ENCODE peak calls at places on chromosome 19, in four cellular contexts. I, U, P and D are unnamed samples.

GRCh38 chr19:19677579-19677978 is 8.9 kb downstream of the ZNF101 start:
- DNase-seq in P (no peak), U (no peak), I (no peak), D (no peak)

GRCh38 chr19:33424181-33424580 is 50.7 kb downstream of the CEBPG start:
- DNase-seq in P (no peak), U (no peak), I (no peak), D (no peak)

GRCh38 chr19:28841531-28841930 is 371.4 kb downstream of the UQCRFS1 start:
- DNase-seq in U (no peak), I (no peak), P (no peak), D (no peak)

GRCh38 chr19:35254341-35255297 is 5.8 kb downstream of the LSR start:
- DNase-seq in U (no peak), I (no peak), P (no peak), D (no peak)

GRCh38 chr19:23527797-23528196 is 132.5 kb upstream of the ZNF91 start:
- DNase-seq in P (no peak), I (no peak), U (no peak), D (no peak)

GRCh38 chr19:10784257-10784656 is 51.8 kb downstream of the TMED1 start:
- DNase-seq in I (no peak), U (no peak), P (no peak), D (no peak)

GRCh38 chr19:56309511-56310185 is 5.0 kb downstream of the ZSCAN5A start:
- DNase-seq in P (no peak), U (peak; percentile 39), I (peak; percentile 4), D (peak; percentile 80)

GRCh38 chr19:35314031-35314430 is 15.0 kb upstream of the CD22 start:
- DNase-seq in P (no peak), U (no peak), I (no peak), D (no peak)

GRCh38 chr19:3506384-3507340 is 551 bp downstream of the FZR1 start:
- DNase-seq in P (no peak), U (no peak), I (no peak), D (peak; percentile 66)

GRCh38 chr19:45508931-45509691 is 1.8 kb downstream of the VASP start:
- DNase-seq in U (peak; percentile 63), P (peak; percentile 92), I (peak; percentile 66), D (peak; percentile 87)

GRCh38 chr19:1492474-1493006 is 1.6 kb downstream of the REEP6 start:
- DNase-seq in I (no peak), P (no peak), U (no peak), D (no peak)

GRCh38 chr19:4609878-4610511 is 29.3 kb upstream of the TNFAIP8L1 start:
- DNase-seq in U (no peak), I (no peak), P (no peak), D (peak; percentile 46)

GRCh38 chr19:54415208-54415900 is at the start of gene TTYH1:
- DNase-seq in I (no peak), U (no peak), P (no peak), D (peak; percentile 88)

GRCh38 chr19:19459099-19459498 is 53.6 kb downstream of the GATAD2A start:
- DNase-seq in I (peak; percentile 73), U (no peak), P (no peak), D (no peak)

GRCh38 chr19:45179063-45179847 is 671 bp downstream of the BLOC1S3 start:
- DNase-seq in P (no peak), I (peak; percentile 17), U (no peak), D (peak; percentile 66)

GRCh38 chr19:9431475-9431874 is 3.9 kb downstream of the ZNF266 start:
- DNase-seq in I (peak; percentile 29), U (no peak), P (no peak), D (peak; percentile 59)

GRCh38 chr19:32098953-32099352 is 246.5 kb upstream of the ZNF507 start:
- DNase-seq in P (no peak), U (no peak), I (no peak), D (no peak)

GRCh38 chr19:49536921-49537462 is 9.2 kb downstream of the RCN3 start:
- DNase-seq in P (no peak), U (no peak), I (no peak), D (no peak)

GRCh38 chr19:40719414-40719894 is 2.5 kb downstream of the ITPKC start:
- DNase-seq in P (no peak), U (no peak), I (no peak), D (no peak)

GRCh38 chr19:40716655-40717324 is at the start of the genes COQ8B and ITPKC:
- DNase-seq in I (peak; percentile 96), P (peak; percentile 100), U (peak; percentile 95), D (peak; percentile 98)

GRCh38 chr19:40717325-40717879 is 490 bp downstream of the ITPKC start:
- DNase-seq in P (no peak), I (no peak), U (no peak), D (no peak)

GRCh38 chr19:40717880-40718773 is 1.2 kb downstream of the ITPKC start:
- DNase-seq in I (peak; percentile 15), U (peak; percentile 18), P (peak; percentile 40), D (no peak)

DNA sequence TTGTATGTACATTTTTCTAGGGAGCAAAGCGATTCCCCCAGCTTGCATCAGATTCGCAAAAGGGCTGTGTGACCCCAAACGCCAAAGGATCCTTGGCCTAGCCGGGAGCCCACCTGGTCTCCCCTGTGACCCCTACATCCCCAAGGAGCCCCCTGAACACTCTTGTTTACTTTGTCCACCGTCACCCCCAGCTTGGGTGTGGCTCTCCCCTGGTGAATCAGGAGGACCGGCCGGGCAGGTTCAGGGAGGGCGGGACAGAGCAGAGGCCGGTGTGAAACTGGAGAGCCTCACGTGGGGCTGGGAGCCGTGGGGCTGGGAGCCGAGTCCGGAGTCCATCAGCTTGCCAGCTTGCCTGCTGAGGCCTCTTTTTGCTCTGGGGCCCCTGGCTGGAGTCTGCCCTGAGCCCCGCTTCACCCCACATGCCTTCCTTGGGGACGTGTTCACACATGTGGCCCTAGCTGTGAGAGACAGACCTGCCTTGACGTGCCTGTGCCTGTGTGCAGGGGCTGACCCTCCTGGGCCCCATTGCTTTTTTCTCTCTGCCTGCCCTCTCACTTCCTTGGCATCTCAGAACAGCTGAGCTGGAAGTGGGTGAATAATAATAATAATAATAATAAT is 2.0 kb downstream of the ITPKC start:
- DNase-seq in U (peak; percentile 79), I (peak; percentile 40), P (peak; percentile 83), D (no peak)
- TF ChIP-seq RFX5 in U (no peak), I (no peak), P (no peak), D (no peak)

DNA sequence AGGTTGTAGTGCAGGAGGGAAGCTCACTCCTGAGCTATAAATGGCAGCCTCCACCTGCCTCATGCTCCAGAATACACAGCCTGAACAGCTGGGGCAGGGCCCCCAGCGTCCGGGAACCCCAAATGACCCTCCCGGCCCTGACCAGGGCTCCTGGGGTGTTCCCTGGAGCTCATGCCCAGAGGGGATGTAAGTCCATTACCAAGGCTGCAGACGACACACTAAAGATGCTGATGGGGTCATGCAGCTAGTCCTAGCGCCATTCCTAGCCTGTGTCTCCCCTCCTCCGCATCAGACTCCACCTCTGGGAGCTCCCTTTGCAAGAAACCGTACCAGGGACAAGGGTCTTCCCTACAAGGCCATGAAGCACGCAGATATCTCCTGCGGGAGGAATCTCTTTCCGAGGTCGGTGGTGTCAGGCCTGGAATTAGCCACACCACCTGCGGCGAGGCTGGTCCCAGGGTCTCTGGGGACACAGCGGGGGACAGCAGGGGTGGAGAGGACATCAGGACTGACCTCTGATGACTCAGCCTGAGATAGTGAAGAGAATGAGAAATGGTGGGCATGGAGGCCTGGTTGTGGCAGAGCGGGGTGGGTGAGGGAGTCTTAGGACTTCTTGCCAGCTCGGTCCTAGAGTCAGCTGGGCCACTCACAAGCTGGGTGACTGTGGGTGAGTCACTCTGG is 11.9 kb upstream of the TPM4 start:
- DNase-seq in P (no peak), I (no peak), U (no peak), D (no peak)
- TF ChIP-seq RFX5 in P (no peak), I (no peak), U (no peak), D (no peak)

DNA sequence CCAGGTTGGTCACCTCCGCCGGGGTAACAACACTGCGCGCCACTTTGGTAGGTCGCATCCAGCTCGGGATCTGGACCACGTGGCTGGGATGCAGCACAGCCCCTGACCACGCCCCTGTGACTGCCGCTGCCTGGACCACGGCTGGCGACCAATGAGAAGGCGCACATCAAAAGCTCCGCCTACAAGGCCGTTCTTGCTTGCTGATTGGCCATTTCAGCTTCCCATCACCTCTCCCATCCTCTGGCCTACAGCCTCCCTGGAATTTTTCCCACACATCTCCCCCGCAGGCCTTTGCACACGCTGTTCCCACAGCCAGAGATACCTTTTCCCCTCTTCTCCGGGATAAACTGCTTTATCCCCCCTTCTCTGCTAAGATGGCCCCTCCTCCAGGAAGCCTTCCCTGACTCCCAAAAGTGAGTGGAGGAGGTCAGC is 12.5 kb upstream of the MAP1S start:
- DNase-seq in U (peak; percentile 46), I (peak; percentile 39), P (no peak), D (peak; percentile 87)
- TF ChIP-seq RFX5 in U (no peak), I (no peak), P (no peak), D (no peak)

GRCh38 chr19:38522915-38523314 is 89.4 kb downstream of the RYR1 start:
- DNase-seq in U (no peak), I (no peak), P (no peak), D (no peak)
- TF ChIP-seq RFX5 in U (no peak), I (no peak), P (no peak), D (no peak)

DNA sequence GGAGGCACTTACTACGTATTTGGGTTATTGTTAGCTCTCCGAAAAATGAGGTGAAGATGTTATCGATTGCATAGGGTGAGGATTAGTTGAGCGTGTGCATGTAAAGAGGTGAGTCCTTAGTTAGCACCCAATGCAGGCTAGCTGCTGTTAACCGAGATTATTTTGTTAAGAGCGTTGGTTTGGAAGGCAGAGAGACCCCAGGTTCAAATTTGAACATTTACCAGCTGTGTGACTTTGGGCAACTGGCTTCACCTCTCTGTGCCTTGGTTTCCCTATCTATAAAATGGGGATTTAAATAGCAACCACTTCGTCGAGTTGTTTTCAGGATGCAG is 693 bp downstream of the SIPA1L3 start:
- DNase-seq in P (no peak), I (no peak), U (no peak), D (no peak)
- TF ChIP-seq RFX5 in P (no peak), I (no peak), U (no peak), D (no peak)

GRCh38 chr19:48400018-48400742 is 6.7 kb downstream of the GRIN2D start:
- DNase-seq in I (peak; percentile 55), P (peak; percentile 80), U (peak; percentile 50), D (peak; percentile 65)
- TF ChIP-seq RFX5 in I (no peak), P (no peak), U (no peak), D (no peak)